ENCODE peak calls at places on chromosomes 7 and 10, in ten cellular contexts. J, I, P, T, O, B, F, W, Q and S are unnamed samples.

GRCh38 chr7:587769-588168 is 68.1 kb upstream of the PDGFA start:
- DNase-seq in J (peak), I (peak), P (no peak), T (no peak), O (peak), B (no peak), F (no peak), W (peak), Q (peak), S (no peak)

GRCh38 chr10:15661574-15661973 is 58.1 kb downstream of the ITGA8 start:
- DNase-seq in J (no peak), I (no peak), P (no peak), T (no peak), O (no peak), B (peak), F (no peak), W (no peak), Q (no peak), S (no peak)

GRCh38 chr7:286278-286677 is 3.7 kb upstream of the FOXL3 start:
- DNase-seq in J (no peak), I (no peak), P (no peak), T (no peak), O (no peak), B (no peak), F (peak), W (no peak), Q (no peak), S (no peak)

GRCh38 chr7:105014725-105015630 is 973 bp downstream of the KMT2E start:
- DNase-seq in J (no peak), I (peak), P (peak), T (peak), O (peak), B (peak), F (peak), W (no peak), Q (peak), S (peak)

GRCh38 chr10:130179640-130180039 is 43.4 kb downstream of the GLRX3 start:
- DNase-seq in J (peak), I (peak), P (peak), T (no peak), O (peak), B (peak), F (no peak), W (peak), Q (peak), S (peak)

GRCh38 chr7:110001254-110001938 is 1089.5 kb upstream of the LRRN3 start:
- DNase-seq in J (no peak), I (no peak), P (no peak), T (no peak), O (no peak), B (no peak), F (no peak), W (no peak), Q (no peak), S (no peak)

GRCh38 chr10:71548494-71548846 is 151.8 kb downstream of the CDH23 start:
- DNase-seq in J (no peak), I (peak), P (peak), T (no peak), O (no peak), B (peak), F (no peak), W (no peak), Q (peak), S (peak)

GRCh38 chr7:121344093-121344492 is 15.3 kb downstream of the WNT16 start:
- DNase-seq in J (no peak), I (no peak), P (no peak), T (no peak), O (peak), B (no peak), F (no peak), W (no peak), Q (peak), S (no peak)

GRCh38 chr10:20133669-20134189 is 317.5 kb downstream of the PLXDC2 start:
- DNase-seq in J (no peak), I (no peak), P (no peak), T (no peak), O (no peak), B (no peak), F (no peak), W (no peak), Q (no peak), S (no peak)

GRCh38 chr10:122551450-122551849 is 9.1 kb upstream of the DMBT1 start:
- DNase-seq in J (no peak), I (no peak), P (no peak), T (no peak), O (no peak), B (no peak), F (no peak), W (no peak), Q (no peak), S (peak)

GRCh38 chr7:2698581-2699288 is 10.7 kb downstream of the AMZ1 start:
- DNase-seq in J (no peak), I (no peak), P (no peak), T (no peak), O (no peak), B (no peak), F (no peak), W (no peak), Q (no peak), S (peak)

GRCh38 chr10:101781655-101781983 is 1.6 kb downstream of the NPM3 start:
- DNase-seq in J (no peak), I (no peak), P (no peak), T (no peak), O (no peak), B (no peak), F (no peak), W (no peak), Q (no peak), S (no peak)

GRCh38 chr10:104331208-104331838 is 6.9 kb downstream of the ITPRIP start:
- DNase-seq in J (no peak), I (peak), P (peak), T (peak), O (peak), B (peak), F (no peak), W (no peak), Q (peak), S (no peak)

GRCh38 chr7:103532955-103533354 is 86.9 kb upstream of the SLC26A5 start:
- DNase-seq in J (no peak), I (no peak), P (no peak), T (no peak), O (no peak), B (no peak), F (no peak), W (no peak), Q (no peak), S (no peak)

GRCh38 chr10:99920901-99921300 is 88.8 kb downstream of the DNMBP start:
- DNase-seq in J (no peak), I (peak), P (no peak), T (no peak), O (no peak), B (peak), F (no peak), W (no peak), Q (peak), S (no peak)

GRCh38 chr7:21146642-21147423 is 281.1 kb upstream of the SP4 start:
- DNase-seq in J (no peak), I (no peak), P (no peak), T (no peak), O (no peak), B (no peak), F (no peak), W (no peak), Q (no peak), S (no peak)

GRCh38 chr7:158442260-158442659 is 145.4 kb downstream of the PTPRN2 start:
- DNase-seq in J (no peak), I (no peak), P (no peak), T (no peak), O (no peak), B (no peak), F (no peak), W (no peak), Q (no peak), S (no peak)

GRCh38 chr7:69817096-69817495 is 218.8 kb downstream of the AUTS2 start:
- DNase-seq in J (no peak), I (peak), P (no peak), T (no peak), O (peak), B (peak), F (no peak), W (no peak), Q (peak), S (no peak)

GRCh38 chr7:37231613-37232012 is 217.1 kb downstream of the ELMO1 start:
- DNase-seq in J (no peak), I (no peak), P (no peak), T (no peak), O (no peak), B (no peak), F (no peak), W (no peak), Q (no peak), S (no peak)

GRCh38 chr10:21078410-21079329 is 181.6 kb upstream of the NEBL start:
- DNase-seq in J (peak), I (peak), P (peak), T (peak), O (peak), B (peak), F (no peak), W (no peak), Q (peak), S (peak)

DNA sequence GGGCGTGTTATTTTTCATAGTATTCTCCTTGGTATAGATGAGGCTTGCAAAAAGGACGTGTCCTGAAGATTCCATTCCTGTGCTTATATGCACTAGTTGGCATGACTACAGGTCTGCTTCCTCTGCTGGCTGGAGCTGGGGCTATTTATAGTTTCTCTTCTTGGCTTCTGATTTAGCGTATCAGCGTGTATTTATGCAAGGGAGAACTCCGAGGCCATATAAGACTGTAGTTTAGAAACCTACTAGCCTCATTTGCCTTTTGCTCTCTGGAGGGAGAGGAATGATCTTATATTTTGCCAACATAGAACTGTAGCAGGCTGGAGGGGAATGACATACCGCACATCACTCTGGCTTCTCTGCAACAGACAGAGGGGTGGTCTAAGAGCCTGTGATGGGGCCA is 39.7 kb downstream of the CACNB2 start:
- DNase-seq in J (no peak), I (peak), P (no peak), T (peak), O (peak), B (peak), F (no peak), W (no peak), Q (peak), S (no peak)
- H3K4me3 ChIP-seq in J (peak), I (no peak), P (no peak), T (no peak), O (peak), B (no peak), F (no peak), W (no peak), Q (no peak), S (no peak)

GRCh38 chr7:27185708-27186449 is 847 bp upstream of the HOXA11 start:
- DNase-seq in J (no peak), I (no peak), P (peak), T (no peak), O (no peak), B (no peak), F (peak), W (no peak), Q (no peak), S (no peak)
- H3K4me3 ChIP-seq in J (no peak), I (no peak), P (peak), T (peak), O (peak), B (no peak), F (no peak), W (peak), Q (no peak), S (no peak)

DNA sequence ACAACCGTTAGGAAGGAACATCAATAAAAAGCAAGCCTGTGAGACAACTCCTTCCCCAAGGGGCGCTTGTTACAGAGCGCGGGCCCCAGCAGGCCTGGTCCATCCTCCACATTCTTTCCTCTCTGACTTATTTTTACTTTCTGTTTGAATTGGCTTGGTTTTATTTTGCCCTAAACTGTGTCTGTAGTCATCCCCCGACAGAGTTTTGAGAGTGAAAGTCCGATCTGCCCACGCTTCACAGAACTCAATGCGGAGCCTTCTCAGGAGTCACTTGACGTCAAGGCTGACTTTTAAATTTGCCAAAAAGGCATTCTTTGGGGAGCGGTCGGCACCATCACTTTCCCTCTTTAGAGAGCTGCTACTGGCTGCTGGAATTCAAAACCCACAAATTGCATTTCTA is 150.1 kb upstream of the KLF6 start:
- DNase-seq in J (peak), I (peak), P (peak), T (peak), O (peak), B (peak), F (no peak), W (peak), Q (peak), S (peak)
- H3K4me3 ChIP-seq in J (peak), I (peak), P (peak), T (peak), O (peak), B (peak), F (peak), W (peak), Q (peak), S (peak)

GRCh38 chr10:3828404-3829192 is 43.6 kb upstream of the KLF6 start:
- DNase-seq in J (peak), I (peak), P (peak), T (no peak), O (peak), B (peak), F (no peak), W (no peak), Q (peak), S (peak)
- H3K4me3 ChIP-seq in J (peak), I (peak), P (peak), T (peak), O (peak), B (peak), F (peak), W (peak), Q (no peak), S (peak)

DNA sequence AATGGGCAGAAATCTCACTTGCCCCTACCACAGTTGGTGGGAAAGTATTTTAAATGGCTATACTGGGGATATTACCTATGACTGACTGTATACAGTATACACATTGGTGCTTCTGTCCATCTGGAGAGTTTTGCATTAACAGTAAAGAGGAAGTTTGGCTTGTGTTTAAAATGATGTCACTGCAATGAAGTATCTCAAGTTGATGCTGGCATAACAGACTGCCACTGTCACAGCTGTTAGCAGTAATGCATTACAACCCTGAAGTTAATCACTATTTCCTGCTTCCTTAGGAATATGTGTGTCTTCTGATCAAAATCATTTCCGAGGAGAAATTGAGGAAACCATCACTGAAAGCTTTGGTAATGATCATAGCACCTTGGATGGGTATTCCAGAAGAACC is 1.9 kb downstream of the DKK1 start:
- DNase-seq in J (no peak), I (peak), P (no peak), T (no peak), O (peak), B (no peak), F (no peak), W (no peak), Q (no peak), S (no peak)
- H3K4me3 ChIP-seq in J (peak), I (peak), P (peak), T (no peak), O (peak), B (peak), F (no peak), W (peak), Q (peak), S (no peak)

DNA sequence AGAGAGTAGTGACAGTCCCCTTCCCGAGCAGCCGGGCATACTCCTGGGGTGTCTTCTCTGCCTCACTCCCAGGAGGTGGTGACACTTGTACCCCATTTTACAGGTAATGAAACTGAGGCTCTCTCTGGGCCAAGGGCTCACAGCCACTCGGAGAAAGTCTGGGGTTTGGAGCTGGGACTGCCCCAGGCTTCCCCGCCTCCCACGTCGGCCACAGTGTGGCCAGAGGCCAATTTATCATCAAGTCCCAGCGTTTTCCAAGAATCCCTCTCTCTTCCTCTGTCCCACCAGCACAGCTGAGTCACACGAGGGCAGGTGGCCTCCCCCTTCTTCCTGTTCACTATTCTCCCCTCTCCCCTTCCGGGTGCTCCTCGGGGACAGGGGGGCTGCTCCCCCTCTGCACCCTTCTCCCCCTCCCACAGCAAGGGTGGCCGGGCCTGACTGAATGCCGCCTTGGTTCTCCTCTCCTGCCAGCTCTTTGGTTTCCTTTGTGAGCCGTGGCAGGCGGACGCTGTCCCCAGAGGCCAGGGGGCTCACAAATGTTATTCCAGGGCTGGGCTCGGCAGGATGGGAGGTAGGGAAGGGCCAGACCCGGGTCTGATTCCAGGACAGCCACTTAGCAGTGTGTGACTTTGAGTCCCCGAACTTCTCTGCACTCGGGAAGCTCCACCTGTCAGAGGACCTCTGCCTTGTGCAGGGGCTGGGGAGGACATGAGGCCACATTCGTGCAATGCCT is 17.7 kb downstream of the CLIP2 start:
- DNase-seq in J (no peak), I (peak), P (peak), T (peak), O (peak), B (peak), F (no peak), W (peak), Q (peak), S (peak)
- H3K4me3 ChIP-seq in J (no peak), I (no peak), P (peak), T (no peak), O (peak), B (no peak), F (no peak), W (no peak), Q (no peak), S (peak)